ENCODE peak calls at places on chromosomes 12 and 14, in six cellular contexts. Y, W, J, E, I and B are unnamed samples.
A peak's percentile ranks its signal among the peaks of the same experiment; 100 is the strongest.

GRCh38 chr14:40004871-40005503 is 572.8 kb upstream of the FBXO33 start:
- DNase-seq in Y (no peak), J (no peak), W (no peak), E (no peak), I (no peak), B (no peak)

GRCh38 chr14:68665116-68665515 is 127.8 kb downstream of the ZFP36L1 start:
- DNase-seq in I (no peak), J (no peak), E (no peak), Y (no peak), W (no peak), B (peak; percentile 52)

GRCh38 chr12:53115891-53116675 is 12.8 kb downstream of the SOAT2 start:
- DNase-seq in W (no peak), Y (no peak), I (no peak), J (no peak), E (no peak), B (no peak)

GRCh38 chr12:4819654-4820053 is 90.1 kb upstream of the KCNA1 start:
- DNase-seq in J (no peak), W (no peak), E (no peak), Y (no peak), I (no peak), B (no peak)

GRCh38 chr12:53344824-53345485 is 8.8 kb upstream of the SP7 start:
- DNase-seq in W (peak; percentile 85), E (peak; percentile 60), J (peak; percentile 83), I (peak; percentile 84), Y (peak; percentile 66), B (peak; percentile 82)

GRCh38 chr14:105477659-105478623 is 3.3 kb downstream of the CRIP2 start:
- DNase-seq in Y (no peak), I (no peak), E (no peak), J (no peak), W (no peak), B (no peak)

GRCh38 chr14:64801800-64802199 is 77.9 kb downstream of the SPTB start:
- DNase-seq in J (no peak), E (no peak), I (no peak), Y (peak; percentile 20), W (peak; percentile 74), B (peak; percentile 18)

GRCh38 chr12:4742421-4742970 is 22.3 kb downstream of the GALNT8 start:
- DNase-seq in E (no peak), I (no peak), W (peak; percentile 23), J (no peak), Y (no peak), B (no peak)